ENCODE peak calls at places on chromosomes 13 and 19, in four cellular contexts. L is HepG2, A is H1, O is GM12878. G is an unnamed sample.

GRCh38 chr13:97574926-97575325 is 141.0 kb downstream of the RAP2A start:
- DNase-seq in L (peak; percentile 38), A (peak; percentile 48), O (no peak), G (no peak)

GRCh38 chr19:5827891-5828660 is 11.4 kb downstream of the FUT6 start:
- DNase-seq in L (peak; percentile 89), A (peak; percentile 97), O (peak; percentile 38), G (peak; percentile 89)

GRCh38 chr19:44869728-44870470 is 21.2 kb upstream of the TOMM40 start:
- DNase-seq in L (no peak), A (no peak), O (no peak), G (no peak)

GRCh38 chr13:30224732-30225131 is 82.6 kb downstream of the KATNAL1 start:
- DNase-seq in L (no peak), A (no peak), O (no peak), G (no peak)

GRCh38 chr13:95492044-95492801 is 60.3 kb upstream of the CLDN10 start:
- DNase-seq in L (no peak), A (no peak), O (no peak), G (peak; percentile 51)

GRCh38 chr13:99129951-99130350 is 70.7 kb upstream of the UBAC2 start:
- DNase-seq in L (no peak), A (no peak), O (no peak), G (no peak)

GRCh38 chr13:101341464-101341863 is 74.8 kb downstream of the NALCN start:
- DNase-seq in L (no peak), A (no peak), O (no peak), G (no peak)

GRCh38 chr13:51697181-51697580 is 106.8 kb downstream of the DHRS12 start:
- DNase-seq in L (no peak), A (no peak), O (no peak), G (no peak)

GRCh38 chr19:29467824-29468401 is 57.9 kb upstream of the VSTM2B start:
- DNase-seq in L (peak; percentile 50), A (peak; percentile 45), O (no peak), G (peak; percentile 16)

GRCh38 chr13:30486230-30487074 is 20.7 kb upstream of the HMGB1 start:
- DNase-seq in L (no peak), A (peak; percentile 49), O (no peak), G (no peak)

GRCh38 chr13:45396548-45397095 is 21.6 kb downstream of the SLC25A30 start:
- DNase-seq in L (no peak), A (no peak), O (no peak), G (no peak)

GRCh38 chr19:42424712-42425131 is 2.5 kb downstream of the LIPE start:
- DNase-seq in L (peak; percentile 27), A (peak; percentile 63), O (no peak), G (no peak)

GRCh38 chr13:26485786-26486185 is 71.7 kb upstream of the WASF3 start:
- DNase-seq in L (no peak), A (no peak), O (no peak), G (no peak)

GRCh38 chr19:44677019-44677809 is 5.9 kb downstream of the CEACAM19 start:
- DNase-seq in L (no peak), A (peak; percentile 60), O (no peak), G (peak; percentile 30)

GRCh38 chr19:40596608-40597328 is 4.4 kb upstream of the LTBP4 start:
- DNase-seq in L (peak; percentile 45), A (peak; percentile 85), O (no peak), G (no peak)

GRCh38 chr19:17294051-17294891 is 9.0 kb downstream of the ABHD8 start:
- DNase-seq in L (no peak), A (peak; percentile 99), O (no peak), G (no peak)

GRCh38 chr13:86810385-86810784 is 860.8 kb upstream of the SLITRK5 start:
- DNase-seq in L (no peak), A (no peak), O (no peak), G (no peak)

GRCh38 chr13:33872005-33872351 is 54.0 kb downstream of the RFC3 start:
- DNase-seq in L (peak; percentile 91), A (no peak), O (no peak), G (no peak)

GRCh38 chr19:31174948-31175347 is 174.3 kb downstream of the TSHZ3 start:
- DNase-seq in L (no peak), A (no peak), O (no peak), G (no peak)

DNA sequence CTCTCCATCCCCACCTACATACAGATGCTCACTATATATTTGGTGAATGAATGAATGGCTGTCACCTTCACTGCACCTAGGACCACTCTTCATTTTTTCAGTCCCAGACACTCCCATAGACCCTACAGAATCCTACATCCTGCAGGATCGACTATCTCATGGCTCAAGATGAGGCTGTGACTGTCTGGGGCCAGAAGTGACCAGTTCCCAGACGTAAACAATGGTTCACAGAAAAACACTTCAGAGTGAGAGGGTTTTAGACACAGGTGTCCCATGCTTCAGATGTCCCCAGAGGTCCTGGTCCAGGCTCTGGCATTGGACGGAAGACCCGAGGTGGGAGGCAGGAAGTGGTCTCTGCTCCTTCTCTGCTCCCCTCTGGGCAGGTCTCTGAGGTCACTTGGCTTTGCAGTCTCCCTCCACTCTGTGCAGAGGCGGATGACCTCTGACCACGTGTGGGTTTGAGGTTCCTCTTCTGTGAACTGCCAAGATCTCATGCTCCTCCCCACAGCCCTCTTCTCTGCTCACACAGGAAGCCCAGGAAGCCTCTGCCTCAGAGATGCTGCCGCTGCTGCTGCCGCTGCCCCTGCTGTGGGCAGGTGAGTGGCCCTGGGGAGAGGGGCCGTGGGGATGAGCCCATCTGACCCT is 24.9 kb downstream of the SIGLEC7 start:
- DNase-seq in L (no peak), A (no peak), O (no peak), G (no peak)
- TF ChIP-seq SUZ12 in L (no peak), A (no peak), O (no peak), G (no peak)

GRCh38 chr19:38682195-38682867 is 34.9 kb downstream of the ACTN4 start:
- DNase-seq in L (no peak), A (no peak), O (no peak), G (no peak)
- H3K4me1 ChIP-seq in L (peaks cover 99% of the 10 kb centered on the region), A (peaks cover 46% of the 10 kb centered on the region), O (peaks cover 63% of the 10 kb centered on the region), G (peaks cover 17% of the 10 kb centered on the region)

GRCh38 chr19:27776524-27776923 is 1436.4 kb downstream of the UQCRFS1 start:
- DNase-seq in L (no peak), A (no peak), O (no peak), G (no peak)

GRCh38 chr19:27777242-27777641 is 1435.7 kb downstream of the UQCRFS1 start:
- DNase-seq in L (no peak), A (no peak), O (no peak), G (no peak)

GRCh38 chr19:27779953-27780352 is 1433.0 kb downstream of the UQCRFS1 start:
- DNase-seq in L (no peak), A (no peak), O (no peak), G (no peak)

GRCh38 chr19:27776020-27776419 is 1436.9 kb downstream of the UQCRFS1 start:
- DNase-seq in L (no peak), A (peak; percentile 58), O (no peak), G (no peak)

GRCh38 chr19:27777726-27778125 is 1435.2 kb downstream of the UQCRFS1 start:
- DNase-seq in L (no peak), A (no peak), O (no peak), G (no peak)
- TF ChIP-seq SUZ12 in L (no peak), A (no peak), O (no peak), G (no peak)

GRCh38 chr19:11200015-11200574 is 2.8 kb upstream of the KANK2 start:
- DNase-seq in L (no peak), A (no peak), O (no peak), G (no peak)
- H3K4me1 ChIP-seq in L (peaks cover 18% of the 10 kb centered on the region), A (peaks cover 2% of the 10 kb centered on the region), O (peaks cover 11% of the 10 kb centered on the region), G (peaks cover 8% of the 10 kb centered on the region)